ENCODE peak calls at places on chromosomes 12 and 14, in seven cellular contexts. P is HCT116, I is GM12878, L is HepG2, C is K562, M is H1, Q is SK-N-SH. W is an unnamed sample.
A peak's percentile ranks its signal among the peaks of the same experiment; 100 is the strongest.

GRCh38 chr14:33915682-33916081 is 35.2 kb downstream of the EGLN3 start:
- DNase-seq in I (no peak), L (no peak), P (no peak), C (no peak), Q (no peak), M (no peak), W (no peak)

GRCh38 chr12:76890407-76891143 is 11.8 kb upstream of the CSRP2 start:
- DNase-seq in I (no peak), L (no peak), Q (no peak), C (no peak), M (no peak), P (peak; percentile 12), W (no peak)

GRCh38 chr12:30696943-30697342 is 1.3 kb upstream of the IPO8 start:
- DNase-seq in I (no peak), C (no peak), Q (no peak), P (no peak), L (no peak), M (no peak), W (no peak)

GRCh38 chr12:96886998-96887677 is 19.9 kb upstream of the NEDD1 start:
- DNase-seq in M (no peak), C (no peak), P (no peak), I (no peak), Q (no peak), L (no peak), W (peak; percentile 15)

GRCh38 chr12:6182279-6182898 is 17.8 kb upstream of the CD9 start:
- DNase-seq in P (no peak), M (no peak), I (no peak), L (peak; percentile 75), Q (peak; percentile 87), C (no peak), W (no peak)

GRCh38 chr14:35814371-35815005 is 5.4 kb upstream of the RALGAPA1 start:
- DNase-seq in C (peak; percentile 29), I (no peak), Q (peak; percentile 51), L (peak; percentile 88), P (peak; percentile 47), M (peak; percentile 91), W (no peak)

GRCh38 chr14:102525213-102526143 is 15.9 kb upstream of the ANKRD9 start:
- DNase-seq in P (peak; percentile 39), L (peak; percentile 55), I (peak; percentile 27), M (no peak), C (no peak), Q (no peak), W (no peak)

GRCh38 chr14:105927661-105928060 is 401.3 kb downstream of the TMEM121 start:
- DNase-seq in M (no peak), P (no peak), Q (no peak), L (no peak), I (no peak), C (no peak), W (no peak)

GRCh38 chr14:59419383-59419782 is 45.8 kb downstream of the GPR135 start:
- DNase-seq in I (no peak), L (no peak), P (no peak), Q (no peak), C (no peak), M (no peak), W (no peak)

GRCh38 chr14:35786856-35787255 is 22.2 kb downstream of the RALGAPA1 start:
- DNase-seq in Q (no peak), L (no peak), M (no peak), C (no peak), P (no peak), I (no peak), W (no peak)

GRCh38 chr14:101781240-101782061 is 19.9 kb downstream of the PPP2R5C start:
- DNase-seq in Q (peak; percentile 79), P (no peak), M (peak; percentile 58), I (no peak), C (no peak), L (no peak), W (no peak)

GRCh38 chr12:46959484-46959883 is 119.9 kb upstream of the PCED1B start:
- DNase-seq in L (no peak), P (peak; percentile 65), C (no peak), Q (no peak), I (no peak), M (no peak), W (no peak)

GRCh38 chr12:132710062-132710421 is 600 bp upstream of the PGAM5 start:
- DNase-seq in Q (no peak), P (no peak), I (no peak), M (no peak), L (no peak), C (no peak), W (no peak)

GRCh38 chr14:73022051-73022450 is 4.9 kb downstream of the ZFYVE1 start:
- DNase-seq in M (no peak), Q (no peak), P (no peak), L (no peak), I (no peak), C (no peak), W (no peak)

GRCh38 chr14:30621354-30621953 is 665 bp upstream of the SCFD1 start:
- DNase-seq in M (peak; percentile 54), L (peak; percentile 36), C (no peak), Q (peak; percentile 17), I (no peak), P (no peak), W (no peak)

GRCh38 chr12:52235822-52236291 is 2.8 kb downstream of the KRT7 start:
- DNase-seq in C (no peak), M (no peak), Q (peak; percentile 9), P (no peak), I (no peak), L (no peak), W (peak; percentile 95)

GRCh38 chr12:75979181-75979580 is 52.4 kb downstream of the PHLDA1 start:
- DNase-seq in Q (no peak), L (no peak), P (no peak), C (no peak), I (no peak), M (no peak), W (no peak)

GRCh38 chr12:54689984-54690383 is 41.8 kb upstream of the DCD start:
- DNase-seq in L (no peak), P (peak; percentile 26), I (no peak), C (no peak), Q (no peak), M (no peak), W (peak; percentile 68)

GRCh38 chr12:34606749-34607519 is 584.6 kb downstream of the ALG10 start:
- DNase-seq in P (no peak), M (no peak), C (no peak), Q (peak; percentile 0), L (no peak), I (no peak), W (no peak)

GRCh38 chr12:108833757-108834472 is 23.5 kb downstream of the SSH1 start:
- DNase-seq in Q (no peak), P (no peak), L (no peak), M (no peak), I (no peak), C (no peak), W (no peak)

GRCh38 chr14:78399316-78399889 is 229.2 kb downstream of the NRXN3 start:
- DNase-seq in L (no peak), I (no peak), M (peak; percentile 60), Q (no peak), C (no peak), P (no peak), W (peak; percentile 62)

GRCh38 chr14:89773151-89773550 is 181.4 kb downstream of the EFCAB11 start:
- DNase-seq in L (no peak), P (no peak), C (no peak), Q (no peak), M (no peak), I (no peak), W (no peak)

GRCh38 chr14:87261621-87262020 is 731.4 kb downstream of the GALC start:
- DNase-seq in Q (no peak), L (no peak), P (no peak), I (no peak), C (no peak), M (no peak), W (no peak)

GRCh38 chr12:28378749-28379148 is 188.5 kb downstream of the CCDC91 start:
- DNase-seq in L (no peak), I (no peak), C (no peak), M (no peak), P (no peak), Q (no peak), W (peak; percentile 49)
- TF ChIP-seq JUND in L (no peak), I (no peak), C (no peak), M (no peak), P (no peak), Q (peak; percentile 34), W (no peak)

GRCh38 chr14:97219356-97220017 is 422.3 kb downstream of the VRK1 start:
- DNase-seq in I (no peak), L (no peak), M (peak; percentile 50), Q (peak; percentile 10), C (no peak), P (no peak), W (no peak)
- TF ChIP-seq JUND in I (no peak), L (no peak), M (no peak), Q (no peak), C (no peak), P (no peak), W (no peak)

DNA sequence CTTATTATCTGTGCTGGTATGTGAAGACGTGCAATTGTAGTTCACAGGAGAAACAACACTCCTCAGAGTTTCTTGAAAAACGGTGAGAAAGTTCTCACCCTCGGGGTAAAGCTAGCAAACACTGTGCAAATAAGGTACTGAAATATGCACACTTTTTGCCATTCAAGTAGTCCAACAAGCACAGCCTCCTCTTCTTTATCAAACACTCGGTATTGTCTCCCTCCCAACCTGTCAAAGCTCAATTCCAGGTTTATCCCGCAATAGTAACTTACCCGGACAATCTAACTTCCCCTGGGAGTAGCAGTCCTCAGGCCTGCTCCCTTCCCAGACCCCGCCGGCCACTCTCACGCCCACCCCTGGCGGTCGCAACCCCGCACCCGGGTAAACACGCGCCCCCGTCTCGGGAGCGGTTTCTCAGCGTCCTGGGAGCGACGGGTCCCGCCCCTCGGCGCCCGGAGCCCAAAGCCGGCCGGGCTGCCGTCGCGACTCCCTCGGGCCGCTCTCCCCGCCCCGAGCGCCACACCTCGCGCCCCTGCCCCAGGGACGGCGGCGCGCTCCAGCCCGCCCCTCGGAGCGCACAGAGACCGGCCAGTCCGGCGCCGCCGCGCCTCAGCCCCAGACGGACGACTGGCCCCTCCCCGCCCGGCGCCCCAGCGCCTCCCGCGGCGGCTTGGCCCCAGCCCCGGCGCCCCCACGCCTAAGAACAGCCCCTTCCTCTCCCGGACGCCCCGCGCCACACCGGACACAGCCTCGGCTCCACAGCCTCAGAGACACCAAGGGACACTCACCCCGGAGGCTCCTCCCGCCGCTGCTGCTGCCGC is 594 bp downstream of the BTBD7 start:
- DNase-seq in C (peak; percentile 70), Q (peak; percentile 85), I (no peak), P (no peak), L (peak; percentile 40), M (peak; percentile 80), W (peak; percentile 66)
- TF ChIP-seq JUND in C (no peak), Q (no peak), I (no peak), P (no peak), L (no peak), M (no peak), W (no peak)

GRCh38 chr14:39099748-39100147 is 3.3 kb downstream of the SEC23A start:
- DNase-seq in C (no peak), L (no peak), P (no peak), Q (no peak), M (no peak), I (no peak), W (no peak)

GRCh38 chr14:39107624-39108023 is 4.6 kb upstream of the SEC23A start:
- DNase-seq in P (no peak), L (peak; percentile 78), M (no peak), Q (peak; percentile 35), I (no peak), C (no peak), W (peak; percentile 63)

GRCh38 chr14:39097159-39097558 is 5.9 kb downstream of the SEC23A start:
- DNase-seq in M (no peak), L (peak; percentile 90), C (no peak), P (no peak), Q (no peak), I (no peak), W (no peak)

GRCh38 chr14:39102969-39103957 is at the start of gene SEC23A:
- DNase-seq in C (peak; percentile 77), Q (peak; percentile 87), P (peak; percentile 47), L (peak; percentile 99), M (peak; percentile 92), I (no peak), W (peak; percentile 85)

GRCh38 chr14:39102265-39102968 is 618 bp downstream of the SEC23A start:
- DNase-seq in I (no peak), M (no peak), P (no peak), Q (no peak), C (no peak), L (peak; percentile 98), W (peak; percentile 31)
- TF ChIP-seq JUND in I (no peak), M (no peak), P (no peak), Q (no peak), C (no peak), L (no peak), W (no peak)

W was measured in T47D.